ENCODE peak calls at places on chromosome 6, in six cellular contexts. J, M, N, Q, K and Y are unnamed samples.

GRCh38 chr6:166515072-166515810 is 71.2 kb downstream of the RAMACL start:
- DNase-seq in N (no peak), J (peak), M (no peak), K (no peak), Q (peak), Y (no peak)

GRCh38 chr6:124002377-124003081 is 198.9 kb downstream of the NKAIN2 start:
- DNase-seq in K (no peak), M (no peak), J (no peak), Q (no peak), N (no peak), Y (no peak)

GRCh38 chr6:87483929-87484328 is 11.2 kb downstream of the SLC35A1 start:
- DNase-seq in K (no peak), N (peak), Q (peak), M (no peak), J (peak), Y (no peak)

GRCh38 chr6:32933661-32934085 is 7.2 kb downstream of the HLA-DMB start:
- DNase-seq in M (peak), Q (peak), J (peak), N (peak), K (no peak), Y (peak)

GRCh38 chr6:167302074-167302473 is 11.0 kb downstream of the UNC93A start:
- DNase-seq in M (no peak), Q (no peak), N (no peak), J (no peak), K (peak), Y (no peak)

GRCh38 chr6:84003140-84003539 is 30.4 kb upstream of the MRAP2 start:
- DNase-seq in N (no peak), K (no peak), M (no peak), Q (no peak), J (no peak), Y (no peak)

GRCh38 chr6:132813173-132813856 is 1.1 kb upstream of the RPS12 start:
- DNase-seq in N (peak), M (no peak), J (peak), K (no peak), Q (peak), Y (peak)

GRCh38 chr6:34200340-34200971 is 36.2 kb upstream of the HMGA1 start:
- DNase-seq in Q (peak), K (no peak), J (peak), M (no peak), N (no peak), Y (no peak)

GRCh38 chr6:3489032-3489757 is 32.3 kb upstream of the SLC22A23 start:
- DNase-seq in N (no peak), J (peak), Q (no peak), K (no peak), M (no peak), Y (no peak)

GRCh38 chr6:137291441-137291840 is 72.3 kb upstream of the IFNGR1 start:
- DNase-seq in M (no peak), Q (peak), N (no peak), K (no peak), J (peak), Y (no peak)

GRCh38 chr6:126361832-126362231 is 21.9 kb downstream of the CENPW start:
- DNase-seq in J (no peak), M (no peak), Q (no peak), N (no peak), K (peak), Y (no peak)

GRCh38 chr6:150334790-150335783 is 33.7 kb upstream of the IYD start:
- DNase-seq in N (no peak), Q (peak), K (no peak), J (peak), M (no peak), Y (no peak)

GRCh38 chr6:152273002-152273401 is 364.2 kb downstream of the SYNE1 start:
- DNase-seq in M (no peak), N (no peak), K (no peak), Q (peak), J (peak), Y (no peak)

GRCh38 chr6:156310701-156311100 is 466.5 kb upstream of the ARID1B start:
- DNase-seq in Q (no peak), N (no peak), K (no peak), M (no peak), J (no peak), Y (no peak)

GRCh38 chr6:113920663-113921267 is 50.2 kb downstream of the HDAC2 start:
- DNase-seq in M (no peak), N (no peak), Q (no peak), K (no peak), J (no peak), Y (no peak)

GRCh38 chr6:61682562-61682961 is 603.5 kb downstream of the KHDRBS2 start:
- DNase-seq in Q (no peak), N (no peak), K (no peak), J (no peak), M (no peak), Y (no peak)

GRCh38 chr6:5325173-5325572 is 63.9 kb downstream of the FARS2 start:
- DNase-seq in N (no peak), Q (no peak), K (no peak), M (no peak), J (no peak), Y (no peak)

GRCh38 chr6:134676307-134677281 is 273.3 kb downstream of the ALDH8A1 start:
- DNase-seq in Q (peak), J (peak), N (no peak), K (no peak), M (no peak), Y (no peak)

GRCh38 chr6:7389451-7390217 is at the start of the genes CAGE1 and RIOK1:
- DNase-seq in K (peak), M (peak), Q (peak), J (peak), N (peak), Y (peak)

GRCh38 chr6:125120054-125120590 is 33.5 kb upstream of the TPD52L1 start:
- DNase-seq in M (no peak), N (no peak), Q (no peak), K (no peak), J (no peak), Y (no peak)